ENCODE peak calls at places on chromosomes 7 and 10, in ten cellular contexts. X is naive thymus-derived CD4-positive, alpha-beta T cell; O is GM04503; U is activated T-cell treated with anti-CD3 and anti-CD28 coated beads, Interleukin-2, amount 50 U/mL, for 72 hours; S is D341Med; W is ELR; R is small intestine; T is IMR-90; L is OCI-M1; H is GM12865. E is an unnamed sample.

GRCh38 chr10:43274011-43274410 is 7.1 kb upstream of the RASGEF1A start:
- DNase-seq in X (no peak), O (no peak), U (no peak), S (no peak), W (no peak), R (no peak), T (no peak), L (no peak), H (no peak), E (no peak)

GRCh38 chr10:71752391-71753090 is 20.8 kb downstream of the VSIR start:
- DNase-seq in X (no peak), O (no peak), U (peak), S (peak), W (no peak), R (no peak), T (peak), L (no peak), H (peak), E (no peak)

GRCh38 chr10:62308101-62308500 is 39.5 kb upstream of the RTKN2 start:
- DNase-seq in X (no peak), O (no peak), U (no peak), S (no peak), W (no peak), R (no peak), T (peak), L (no peak), H (no peak), E (no peak)

GRCh38 chr7:21754963-21755362 is 190.7 kb downstream of the CDCA7L start:
- DNase-seq in X (no peak), O (no peak), U (no peak), S (no peak), W (no peak), R (no peak), T (no peak), L (no peak), H (no peak), E (no peak)

GRCh38 chr7:138962561-138963270 is 18.5 kb downstream of the KIAA1549 start:
- DNase-seq in X (no peak), O (no peak), U (no peak), S (no peak), W (no peak), R (no peak), T (no peak), L (no peak), H (no peak), E (no peak)

GRCh38 chr10:34252111-34252510 is 563.0 kb downstream of the PARD3 start:
- DNase-seq in X (no peak), O (no peak), U (no peak), S (no peak), W (no peak), R (peak), T (no peak), L (no peak), H (no peak), E (no peak)

GRCh38 chr7:39407139-39407538 is 159.1 kb upstream of the YAE1 start:
- DNase-seq in X (no peak), O (no peak), U (no peak), S (no peak), W (no peak), R (no peak), T (no peak), L (no peak), H (no peak), E (no peak)

GRCh38 chr10:19659920-19660655 is 156.1 kb upstream of the PLXDC2 start:
- DNase-seq in X (no peak), O (no peak), U (no peak), S (no peak), W (peak), R (no peak), T (peak), L (no peak), H (no peak), E (no peak)

GRCh38 chr10:132914732-132915131 is 27.6 kb downstream of the CFAP46 start:
- DNase-seq in X (no peak), O (no peak), U (no peak), S (no peak), W (no peak), R (no peak), T (no peak), L (no peak), H (no peak), E (no peak)

GRCh38 chr7:1160665-1161010 is 642 bp upstream of the ZFAND2A start:
- DNase-seq in X (no peak), O (no peak), U (no peak), S (peak), W (peak), R (no peak), T (no peak), L (peak), H (peak), E (no peak)

GRCh38 chr7:38257350-38257677 is 16.1 kb downstream of the TARP start:
- DNase-seq in X (no peak), O (no peak), U (no peak), S (no peak), W (no peak), R (no peak), T (no peak), L (no peak), H (no peak), E (no peak)

GRCh38 chr10:110618206-110618605 is 25.9 kb upstream of the RBM20 start:
- DNase-seq in X (no peak), O (no peak), U (peak), S (no peak), W (no peak), R (no peak), T (no peak), L (no peak), H (no peak), E (no peak)

GRCh38 chr7:81264116-81264515 is 345.3 kb upstream of the SEMA3C start:
- DNase-seq in X (no peak), O (no peak), U (no peak), S (no peak), W (no peak), R (peak), T (no peak), L (no peak), H (no peak), E (no peak)

GRCh38 chr7:2715341-2716231 is 27.6 kb downstream of the AMZ1 start:
- DNase-seq in X (peak), O (no peak), U (peak), S (no peak), W (no peak), R (no peak), T (peak), L (peak), H (no peak), E (no peak)

GRCh38 chr10:122257041-122257440 is 14.1 kb upstream of the BTBD16 start:
- DNase-seq in X (no peak), O (no peak), U (no peak), S (no peak), W (no peak), R (no peak), T (no peak), L (no peak), H (no peak), E (no peak)

GRCh38 chr10:80281292-80281691 is 8.2 kb downstream of the MAT1A start:
- DNase-seq in X (no peak), O (no peak), U (no peak), S (no peak), W (no peak), R (no peak), T (no peak), L (no peak), H (peak), E (no peak)

GRCh38 chr10:132941640-132942051 is 724 bp downstream of the CFAP46 start:
- DNase-seq in X (no peak), O (no peak), U (no peak), S (no peak), W (no peak), R (no peak), T (no peak), L (no peak), H (no peak), E (no peak)

GRCh38 chr7:46478046-46478445 is 557.0 kb upstream of the IGFBP3 start:
- DNase-seq in X (no peak), O (peak), U (no peak), S (no peak), W (peak), R (no peak), T (peak), L (peak), H (no peak), E (no peak)

GRCh38 chr10:6201511-6201975 is 1.2 kb upstream of the PFKFB3 start:
- DNase-seq in X (peak), O (no peak), U (peak), S (no peak), W (peak), R (peak), T (peak), L (no peak), H (peak), E (no peak)

GRCh38 chr10:30172096-30172495 is 112.7 kb upstream of the JCAD start:
- DNase-seq in X (no peak), O (no peak), U (no peak), S (no peak), W (no peak), R (no peak), T (no peak), L (no peak), H (no peak), E (no peak)

GRCh38 chr10:30433779-30434272 is at the start of gene MAP3K8:
- DNase-seq in X (peak), O (peak), U (peak), S (peak), W (peak), R (peak), T (peak), L (peak), H (peak), E (peak)

GRCh38 chr10:96415896-96416554 is 57.2 kb upstream of the OPALIN start:
- DNase-seq in X (no peak), O (no peak), U (no peak), S (no peak), W (no peak), R (no peak), T (no peak), L (peak), H (no peak), E (no peak)

GRCh38 chr10:44962870-44963738 is 3.5 kb downstream of the RASSF4 start:
- DNase-seq in X (no peak), O (no peak), U (no peak), S (no peak), W (no peak), R (peak), T (no peak), L (peak), H (peak), E (no peak)

GRCh38 chr10:96089670-96090462 is 40.2 kb upstream of the ZNF518A start:
- DNase-seq in X (peak), O (peak), U (peak), S (peak), W (peak), R (peak), T (peak), L (peak), H (peak), E (no peak)

GRCh38 chr10:44380829-44381600 is 3.9 kb downstream of the CXCL12 start:
- DNase-seq in X (no peak), O (no peak), U (no peak), S (no peak), W (no peak), R (no peak), T (no peak), L (no peak), H (no peak), E (no peak)

GRCh38 chr7:27156901-27157716 is 634 bp upstream of the HOXA7 start:
- DNase-seq in X (no peak), O (no peak), U (no peak), S (no peak), W (no peak), R (no peak), T (no peak), L (no peak), H (no peak), E (no peak)

GRCh38 chr7:130430841-130431713 is 9.7 kb downstream of the CEP41 start:
- DNase-seq in X (no peak), O (peak), U (no peak), S (peak), W (peak), R (no peak), T (peak), L (no peak), H (no peak), E (no peak)

GRCh38 chr7:37284805-37285211 is 163.9 kb downstream of the ELMO1 start:
- DNase-seq in X (no peak), O (no peak), U (peak), S (peak), W (no peak), R (peak), T (no peak), L (peak), H (peak), E (peak)

GRCh38 chr7:26574476-26574875 is 282.8 kb downstream of the SNX10 start:
- DNase-seq in X (no peak), O (no peak), U (no peak), S (no peak), W (peak), R (no peak), T (no peak), L (no peak), H (no peak), E (no peak)

GRCh38 chr10:99930731-99931550 is 78.8 kb downstream of the DNMBP start:
- DNase-seq in X (no peak), O (no peak), U (no peak), S (no peak), W (peak), R (peak), T (peak), L (no peak), H (no peak), E (peak)

GRCh38 chr10:114367676-114368391 is 36.5 kb downstream of the AFAP1L2 start:
- DNase-seq in X (no peak), O (no peak), U (no peak), S (no peak), W (no peak), R (no peak), T (no peak), L (no peak), H (no peak), E (no peak)

GRCh38 chr10:19993714-19994343 is 177.6 kb downstream of the PLXDC2 start:
- DNase-seq in X (no peak), O (no peak), U (no peak), S (no peak), W (no peak), R (no peak), T (peak), L (peak), H (no peak), E (no peak)

GRCh38 chr7:1455241-1455939 is 3.9 kb downstream of the MICALL2 start:
- DNase-seq in X (no peak), O (no peak), U (no peak), S (no peak), W (no peak), R (peak), T (no peak), L (no peak), H (no peak), E (no peak)

GRCh38 chr7:76191783-76192240 is 9.9 kb upstream of the SRRM3 start:
- DNase-seq in X (no peak), O (peak), U (no peak), S (peak), W (peak), R (peak), T (peak), L (peak), H (peak), E (no peak)